ENCODE peak calls at places on chromosomes 16 and 17, in six cellular contexts. One of them, this sample, is unnamed. For H3K27me3, the result is how much of the 10 kb centered on the place peaks cover.

GRCh38 chr17:75691371-75692290 is 24.5 kb downstream of the SAP30BP start:
- DNase-seq in uterus: no peak
- DNase-seq in right lobe of liver: peak
- DNase-seq in spleen: peak
- DNase-seq in cardiac muscle cell: peak
- DNase-seq in neural progenitor cell: peak
- DNase-seq in this sample: no peak

GRCh38 chr16:11448796-11449416 is 103.6 kb downstream of the RMI2 start:
- DNase-seq in uterus: no peak
- DNase-seq in right lobe of liver: peak
- DNase-seq in spleen: peak
- DNase-seq in cardiac muscle cell: no peak
- DNase-seq in neural progenitor cell: no peak
- DNase-seq in this sample: no peak

GRCh38 chr17:19338031-19338990 is 24.2 kb downstream of the B9D1 start:
- DNase-seq in uterus: no peak
- DNase-seq in right lobe of liver: peak
- DNase-seq in spleen: peak
- DNase-seq in cardiac muscle cell: peak
- DNase-seq in neural progenitor cell: peak
- DNase-seq in this sample: peak

GRCh38 chr17:15883617-15884111 is 61.3 kb upstream of the ADORA2B start:
- DNase-seq in uterus: no peak
- DNase-seq in right lobe of liver: no peak
- DNase-seq in spleen: no peak
- DNase-seq in cardiac muscle cell: peak
- DNase-seq in neural progenitor cell: no peak
- DNase-seq in this sample: no peak

GRCh38 chr16:3740934-3741333 is 23.6 kb upstream of the TRAP1 start:
- DNase-seq in uterus: no peak
- DNase-seq in right lobe of liver: no peak
- DNase-seq in spleen: peak
- DNase-seq in cardiac muscle cell: no peak
- DNase-seq in neural progenitor cell: no peak
- DNase-seq in this sample: no peak

GRCh38 chr16:28168991-28169554 is 42.7 kb downstream of the XPO6 start:
- DNase-seq in uterus: no peak
- DNase-seq in right lobe of liver: no peak
- DNase-seq in spleen: no peak
- DNase-seq in cardiac muscle cell: no peak
- DNase-seq in neural progenitor cell: no peak
- DNase-seq in this sample: no peak

GRCh38 chr17:32551186-32551955 is 64.6 kb downstream of the CDK5R1 start:
- DNase-seq in uterus: no peak
- DNase-seq in right lobe of liver: no peak
- DNase-seq in spleen: no peak
- DNase-seq in cardiac muscle cell: peak
- DNase-seq in neural progenitor cell: no peak
- DNase-seq in this sample: peak

GRCh38 chr17:31533546-31534155 is 142.2 kb downstream of the RAB11FIP4 start:
- DNase-seq in uterus: no peak
- DNase-seq in right lobe of liver: no peak
- DNase-seq in spleen: peak
- DNase-seq in cardiac muscle cell: peak
- DNase-seq in neural progenitor cell: peak
- DNase-seq in this sample: no peak

GRCh38 chr16:83830091-83830768 is 22.5 kb downstream of the HSBP1 start:
- DNase-seq in uterus: no peak
- DNase-seq in right lobe of liver: no peak
- DNase-seq in spleen: no peak
- DNase-seq in cardiac muscle cell: no peak
- DNase-seq in neural progenitor cell: no peak
- DNase-seq in this sample: no peak

GRCh38 chr16:11990672-11991390 is 14.3 kb downstream of the SNX29 start:
- DNase-seq in uterus: no peak
- DNase-seq in right lobe of liver: no peak
- DNase-seq in spleen: no peak
- DNase-seq in cardiac muscle cell: no peak
- DNase-seq in neural progenitor cell: no peak
- DNase-seq in this sample: no peak

GRCh38 chr16:88770459-88771293 is 14.3 kb downstream of the PIEZO1 start:
- DNase-seq in uterus: peak
- DNase-seq in right lobe of liver: peak
- DNase-seq in spleen: peak
- DNase-seq in cardiac muscle cell: peak
- DNase-seq in neural progenitor cell: peak
- DNase-seq in this sample: peak

GRCh38 chr17:21077286-21077685 is 34.5 kb upstream of the USP22 start:
- DNase-seq in uterus: no peak
- DNase-seq in right lobe of liver: no peak
- DNase-seq in spleen: no peak
- DNase-seq in cardiac muscle cell: no peak
- DNase-seq in neural progenitor cell: no peak
- DNase-seq in this sample: no peak

GRCh38 chr17:72446525-72447250 is 325.9 kb downstream of the SOX9 start:
- DNase-seq in uterus: no peak
- DNase-seq in right lobe of liver: no peak
- DNase-seq in spleen: peak
- DNase-seq in cardiac muscle cell: no peak
- DNase-seq in neural progenitor cell: no peak
- DNase-seq in this sample: no peak

GRCh38 chr16:48949636-48950035 is 332.0 kb downstream of the CBLN1 start:
- DNase-seq in uterus: peak
- DNase-seq in right lobe of liver: no peak
- DNase-seq in spleen: no peak
- DNase-seq in cardiac muscle cell: no peak
- DNase-seq in neural progenitor cell: no peak
- DNase-seq in this sample: no peak

GRCh38 chr17:43200127-43200526 is 11.5 kb upstream of the TMEM106A start:
- DNase-seq in uterus: no peak
- DNase-seq in right lobe of liver: no peak
- DNase-seq in spleen: no peak
- DNase-seq in cardiac muscle cell: peak
- DNase-seq in neural progenitor cell: no peak
- DNase-seq in this sample: no peak

GRCh38 chr17:28615260-28615940 is 1.4 kb upstream of the RSKR start:
- DNase-seq in uterus: no peak
- DNase-seq in right lobe of liver: no peak
- DNase-seq in spleen: no peak
- DNase-seq in cardiac muscle cell: no peak
- DNase-seq in neural progenitor cell: no peak
- DNase-seq in this sample: no peak

GRCh38 chr17:70157151-70157550 is 12.2 kb upstream of the KCNJ2 start:
- DNase-seq in uterus: no peak
- DNase-seq in right lobe of liver: no peak
- DNase-seq in spleen: no peak
- DNase-seq in cardiac muscle cell: no peak
- DNase-seq in neural progenitor cell: no peak
- DNase-seq in this sample: no peak

GRCh38 chr17:48351916-48352332 is 78.1 kb downstream of the SKAP1 start:
- DNase-seq in uterus: no peak
- DNase-seq in right lobe of liver: no peak
- DNase-seq in spleen: no peak
- DNase-seq in cardiac muscle cell: peak
- DNase-seq in neural progenitor cell: peak
- DNase-seq in this sample: no peak

GRCh38 chr17:82691714-82692113 is 6.8 kb downstream of the RAB40B start:
- DNase-seq in uterus: no peak
- DNase-seq in right lobe of liver: no peak
- DNase-seq in spleen: no peak
- DNase-seq in cardiac muscle cell: no peak
- DNase-seq in neural progenitor cell: no peak
- DNase-seq in this sample: no peak

GRCh38 chr17:79038545-79039135 is 14.7 kb downstream of the C1QTNF1 start:
- DNase-seq in uterus: no peak
- DNase-seq in right lobe of liver: no peak
- DNase-seq in spleen: peak
- DNase-seq in cardiac muscle cell: peak
- DNase-seq in neural progenitor cell: no peak
- DNase-seq in this sample: peak

DNA sequence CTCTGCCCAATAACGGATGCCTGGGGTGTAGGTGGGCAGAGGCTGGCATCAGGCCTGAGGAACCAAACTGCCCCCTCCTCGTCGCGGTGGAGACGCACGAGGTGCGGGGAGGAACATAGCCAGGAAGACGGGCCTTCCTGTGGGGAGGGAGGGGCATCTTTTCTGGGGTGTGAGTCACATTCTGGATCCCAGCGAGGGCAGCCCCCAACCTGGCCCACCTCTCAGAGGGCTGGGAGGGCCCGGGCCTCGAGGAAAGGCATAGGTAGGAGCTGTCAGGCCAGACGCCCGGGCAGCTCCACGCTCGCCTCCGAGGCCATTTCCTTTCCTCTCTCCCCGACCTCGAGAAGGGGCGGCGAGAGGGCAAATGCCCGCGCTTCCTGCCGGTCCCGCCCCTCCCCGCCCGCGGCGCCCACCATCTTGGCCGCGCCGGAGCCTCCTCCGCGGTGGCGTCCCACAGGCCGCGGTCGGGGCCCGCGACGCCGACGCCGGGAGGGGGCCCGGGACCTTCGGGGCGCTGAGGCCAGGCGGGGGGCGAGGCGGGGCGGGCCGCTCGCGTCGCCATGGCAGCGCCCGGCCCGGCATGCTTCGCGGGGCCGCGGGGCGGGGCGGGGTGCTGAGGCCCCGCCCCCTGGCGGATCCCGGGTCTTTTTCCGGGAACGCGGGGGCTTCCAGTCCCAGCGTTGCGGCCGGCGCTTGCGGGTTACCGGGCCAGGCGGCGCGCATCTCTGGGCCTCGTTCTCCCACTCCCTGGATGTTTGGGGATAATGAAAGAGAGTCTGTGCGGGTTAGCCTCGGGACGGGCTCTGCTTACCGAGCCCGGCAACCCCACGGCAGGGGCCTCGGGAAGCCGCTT is 13.2 kb downstream of the RAI1 start:
- DNase-seq in uterus: peak
- DNase-seq in right lobe of liver: peak
- DNase-seq in spleen: peak
- DNase-seq in cardiac muscle cell: peak
- DNase-seq in neural progenitor cell: peak
- DNase-seq in this sample: peak
- H3K27me3 ChIP-seq in uterus: under half
- H3K27me3 ChIP-seq in right lobe of liver: under half
- H3K27me3 ChIP-seq in spleen: under half
- H3K27me3 ChIP-seq in cardiac muscle cell: under half
- H3K27me3 ChIP-seq in neural progenitor cell: under half
- H3K27me3 ChIP-seq in this sample: under half

GRCh38 chr16:73286643-73287267 is 238.8 kb upstream of the ZFHX3 start:
- DNase-seq in uterus: no peak
- DNase-seq in right lobe of liver: no peak
- DNase-seq in spleen: no peak
- DNase-seq in cardiac muscle cell: no peak
- DNase-seq in neural progenitor cell: no peak
- DNase-seq in this sample: no peak
- H3K4me3 ChIP-seq in uterus: no peak
- H3K4me3 ChIP-seq in right lobe of liver: no peak
- H3K4me3 ChIP-seq in spleen: no peak
- H3K4me3 ChIP-seq in cardiac muscle cell: no peak
- H3K4me3 ChIP-seq in neural progenitor cell: no peak
- H3K4me3 ChIP-seq in this sample: no peak

GRCh38 chr16:2152695-2153506 is 2.7 kb upstream of the TRAF7 start:
- DNase-seq in uterus: no peak
- DNase-seq in right lobe of liver: peak
- DNase-seq in spleen: peak
- DNase-seq in cardiac muscle cell: peak
- DNase-seq in neural progenitor cell: peak
- DNase-seq in this sample: peak
- TF ChIP-seq CTCF in uterus: no peak
- TF ChIP-seq CTCF in right lobe of liver: peak
- TF ChIP-seq CTCF in spleen: no peak
- TF ChIP-seq CTCF in cardiac muscle cell: no peak
- TF ChIP-seq CTCF in neural progenitor cell: no peak
- TF ChIP-seq CTCF in this sample: peak

DNA sequence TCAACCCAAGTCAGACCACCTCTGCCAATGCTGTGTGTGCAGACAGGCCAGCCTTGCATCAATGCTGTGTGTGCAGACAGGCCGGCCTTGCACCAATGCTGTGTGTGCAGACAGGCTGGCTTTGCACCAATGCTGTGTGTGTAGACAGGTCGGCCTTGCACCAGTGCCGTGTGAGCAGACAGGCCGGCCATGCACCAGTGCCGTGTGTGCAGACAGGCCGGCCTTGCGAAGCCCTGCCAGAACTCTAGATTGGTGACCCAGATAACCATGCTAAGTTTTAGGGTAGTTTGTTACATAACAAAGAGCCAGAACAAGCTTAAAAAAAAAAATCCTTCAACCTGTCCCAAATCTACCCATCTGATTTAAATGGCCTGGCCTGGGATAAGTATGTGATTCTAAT is 54.3 kb downstream of the ELAC2 start:
- DNase-seq in uterus: no peak
- DNase-seq in right lobe of liver: no peak
- DNase-seq in spleen: no peak
- DNase-seq in cardiac muscle cell: no peak
- DNase-seq in neural progenitor cell: no peak
- DNase-seq in this sample: no peak
- H3K27me3 ChIP-seq in uterus: under half
- H3K27me3 ChIP-seq in right lobe of liver: under half
- H3K27me3 ChIP-seq in spleen: under half
- H3K27me3 ChIP-seq in cardiac muscle cell: under half
- H3K27me3 ChIP-seq in neural progenitor cell: under half
- H3K27me3 ChIP-seq in this sample: under half

GRCh38 chr17:61338000-61338864 is 61.4 kb upstream of the TBX2 start:
- DNase-seq in uterus: no peak
- DNase-seq in right lobe of liver: no peak
- DNase-seq in spleen: no peak
- DNase-seq in cardiac muscle cell: peak
- DNase-seq in neural progenitor cell: no peak
- DNase-seq in this sample: no peak
- H3K4me3 ChIP-seq in uterus: no peak
- H3K4me3 ChIP-seq in right lobe of liver: no peak
- H3K4me3 ChIP-seq in spleen: no peak
- H3K4me3 ChIP-seq in cardiac muscle cell: no peak
- H3K4me3 ChIP-seq in neural progenitor cell: no peak
- H3K4me3 ChIP-seq in this sample: no peak

GRCh38 chr16:30870904-30871303 is 23.0 kb downstream of the BCL7C start:
- DNase-seq in uterus: no peak
- DNase-seq in right lobe of liver: no peak
- DNase-seq in spleen: no peak
- DNase-seq in cardiac muscle cell: no peak
- DNase-seq in neural progenitor cell: no peak
- DNase-seq in this sample: no peak

GRCh38 chr16:30866031-30866430 is 27.8 kb downstream of the BCL7C start:
- DNase-seq in uterus: no peak
- DNase-seq in right lobe of liver: no peak
- DNase-seq in spleen: no peak
- DNase-seq in cardiac muscle cell: no peak
- DNase-seq in neural progenitor cell: no peak
- DNase-seq in this sample: no peak

DNA sequence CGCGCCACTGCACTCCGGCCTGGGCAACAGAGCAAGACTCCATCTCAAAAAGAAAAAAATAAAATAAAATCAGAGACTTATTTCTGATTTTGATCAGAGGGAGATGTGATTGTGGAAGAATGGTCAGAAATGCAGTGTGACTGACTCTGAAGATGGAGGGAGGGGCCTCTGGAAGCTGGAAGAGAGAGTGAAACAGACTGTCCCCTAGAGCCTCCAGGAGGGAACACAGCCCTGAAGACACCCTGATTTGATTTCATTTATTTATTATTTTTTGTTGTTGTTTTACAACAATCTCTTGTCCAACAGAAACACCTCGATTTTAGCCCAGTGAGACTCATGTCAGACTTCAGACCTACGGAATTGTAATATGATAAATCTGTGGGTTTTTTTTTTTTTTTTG is 26.1 kb downstream of the BCL7C start:
- DNase-seq in uterus: no peak
- DNase-seq in right lobe of liver: no peak
- DNase-seq in spleen: no peak
- DNase-seq in cardiac muscle cell: no peak
- DNase-seq in neural progenitor cell: no peak
- DNase-seq in this sample: no peak
- TF ChIP-seq CTCF in uterus: no peak
- TF ChIP-seq CTCF in right lobe of liver: no peak
- TF ChIP-seq CTCF in spleen: no peak
- TF ChIP-seq CTCF in cardiac muscle cell: no peak
- TF ChIP-seq CTCF in neural progenitor cell: peak
- TF ChIP-seq CTCF in this sample: peak